ENCODE peak calls at places on chromosomes 4 and X, in five cellular contexts. One of them, this sample, is unnamed.

GRCh38 chr4:25129926-25130325 is 30.3 kb downstream of the SEPSECS start:
- DNase-seq in ureter: no peak
- DNase-seq in RPMI8226: no peak
- DNase-seq in COR-L47: no peak
- DNase-seq in NCI-H1092 treated with DMSO at 0.1 percent for 48 hours: no peak
- DNase-seq in this sample: no peak

GRCh38 chr4:105472871-105473339 is 957 bp downstream of the PPA2 start:
- DNase-seq in ureter: no peak
- DNase-seq in RPMI8226: no peak
- DNase-seq in COR-L47: no peak
- DNase-seq in NCI-H1092 treated with DMSO at 0.1 percent for 48 hours: no peak
- DNase-seq in this sample: no peak

GRCh38 chrX:68146054-68146453 is 287.2 kb downstream of the OPHN1 start:
- DNase-seq in NCI-H1092 treated with DMSO at 0.1 percent for 48 hours: peak
- DNase-seq in RPMI8226: peak
- DNase-seq in COR-L47: no peak
- DNase-seq in ureter: no peak
- DNase-seq in this sample: no peak

GRCh38 chr4:74790652-74791051 is 3.7 kb downstream of the BTC start:
- DNase-seq in COR-L47: no peak
- DNase-seq in NCI-H1092 treated with DMSO at 0.1 percent for 48 hours: no peak
- DNase-seq in RPMI8226: no peak
- DNase-seq in ureter: no peak
- DNase-seq in this sample: no peak

GRCh38 chr4:8340721-8341680 is 71.4 kb downstream of the HTRA3 start:
- DNase-seq in COR-L47: no peak
- DNase-seq in RPMI8226: no peak
- DNase-seq in ureter: peak
- DNase-seq in NCI-H1092 treated with DMSO at 0.1 percent for 48 hours: no peak
- DNase-seq in this sample: no peak

GRCh38 chr4:72312032-72312650 is 256.9 kb downstream of the ADAMTS3 start:
- DNase-seq in RPMI8226: no peak
- DNase-seq in NCI-H1092 treated with DMSO at 0.1 percent for 48 hours: no peak
- DNase-seq in COR-L47: peak
- DNase-seq in ureter: peak
- DNase-seq in this sample: no peak

GRCh38 chr4:87073570-87074470 is 139.0 kb downstream of the AFF1 start:
- DNase-seq in RPMI8226: peak
- DNase-seq in ureter: peak
- DNase-seq in COR-L47: peak
- DNase-seq in NCI-H1092 treated with DMSO at 0.1 percent for 48 hours: peak
- DNase-seq in this sample: peak

GRCh38 chrX:140110081-140110650 is 144.8 kb upstream of the CXorf66 start:
- DNase-seq in RPMI8226: no peak
- DNase-seq in ureter: no peak
- DNase-seq in COR-L47: no peak
- DNase-seq in NCI-H1092 treated with DMSO at 0.1 percent for 48 hours: no peak
- DNase-seq in this sample: no peak

GRCh38 chr4:145842224-145842887 is 96.3 kb downstream of the ZNF827 start:
- DNase-seq in COR-L47: no peak
- DNase-seq in NCI-H1092 treated with DMSO at 0.1 percent for 48 hours: no peak
- DNase-seq in RPMI8226: no peak
- DNase-seq in ureter: no peak
- DNase-seq in this sample: no peak

GRCh38 chr4:119646347-119647071 is 17.9 kb upstream of the PDE5A start:
- DNase-seq in COR-L47: peak
- DNase-seq in ureter: no peak
- DNase-seq in RPMI8226: no peak
- DNase-seq in NCI-H1092 treated with DMSO at 0.1 percent for 48 hours: peak
- DNase-seq in this sample: no peak

GRCh38 chr4:138602664-138603063 is 360.5 kb upstream of the SLC7A11 start:
- DNase-seq in RPMI8226: no peak
- DNase-seq in COR-L47: no peak
- DNase-seq in ureter: no peak
- DNase-seq in NCI-H1092 treated with DMSO at 0.1 percent for 48 hours: no peak
- DNase-seq in this sample: no peak

GRCh38 chr4:6391852-6392188 is 80.6 kb downstream of the PPP2R2C start:
- DNase-seq in COR-L47: no peak
- DNase-seq in RPMI8226: no peak
- DNase-seq in NCI-H1092 treated with DMSO at 0.1 percent for 48 hours: no peak
- DNase-seq in ureter: no peak
- DNase-seq in this sample: no peak

This sample was measured in NCI-H2029.